ENCODE peak calls at places on chromosomes 3 and 15, in nine cellular contexts. N is activated T-cell treated with anti-CD3 and anti-CD28 coated beads, Interleukin-2, amount 50 U/mL, for 72 hours; W is AG08395; J is heart right ventricle; S is amygdala; M is esophagus squamous epithelium; Y is AG09319; V is activated naive CD4-positive, alpha-beta T cell treated with Interleukin-2 at 50 U/mL for 16 hours; Z is fibroblast of the conjunctiva. L is an unnamed sample.

GRCh38 chr15:92268900-92269299 is 124.8 kb upstream of the ST8SIA2 start:
- DNase-seq in N (no peak), W (no peak), J (no peak), S (no peak), M (no peak), Y (no peak), V (no peak), Z (no peak), L (no peak)

GRCh38 chr3:79558943-79559342 is 208.9 kb downstream of the ROBO1 start:
- DNase-seq in N (no peak), W (no peak), J (no peak), S (no peak), M (no peak), Y (no peak), V (no peak), Z (no peak), L (no peak)

GRCh38 chr3:151816091-151816604 is 2.2 kb downstream of the AADAC start:
- DNase-seq in N (no peak), W (peak), J (no peak), S (no peak), M (no peak), Y (no peak), V (no peak), Z (no peak), L (no peak)

GRCh38 chr3:123331651-123332050 is 117.2 kb downstream of the ADCY5 start:
- DNase-seq in N (no peak), W (no peak), J (no peak), S (no peak), M (no peak), Y (no peak), V (no peak), Z (no peak), L (peak)

GRCh38 chr15:93321881-93322282 is 232.9 kb upstream of the RGMA start:
- DNase-seq in N (no peak), W (no peak), J (no peak), S (no peak), M (no peak), Y (no peak), V (no peak), Z (no peak), L (no peak)

GRCh38 chr3:127409421-127410136 is 121.7 kb upstream of the PRR20G start:
- DNase-seq in N (no peak), W (no peak), J (no peak), S (no peak), M (no peak), Y (no peak), V (no peak), Z (no peak), L (no peak)

GRCh38 chr3:169596126-169596525 is 67.4 kb downstream of the MECOM start:
- DNase-seq in N (no peak), W (no peak), J (no peak), S (no peak), M (no peak), Y (no peak), V (no peak), Z (no peak), L (no peak)

GRCh38 chr15:31308185-31308639 is 18.4 kb upstream of the KLF13 start:
- DNase-seq in N (peak), W (no peak), J (no peak), S (no peak), M (no peak), Y (no peak), V (no peak), Z (no peak), L (no peak)

GRCh38 chr3:130759692-130760338 is 13.2 kb upstream of the PIK3R4 start:
- DNase-seq in N (peak), W (peak), J (no peak), S (no peak), M (no peak), Y (no peak), V (peak), Z (peak), L (peak)

GRCh38 chr3:61141697-61142096 is 109.6 kb downstream of the FHIT start:
- DNase-seq in N (no peak), W (no peak), J (no peak), S (no peak), M (no peak), Y (no peak), V (no peak), Z (no peak), L (no peak)

GRCh38 chr15:73715417-73715816 is 31.2 kb downstream of the CD276 start:
- DNase-seq in N (no peak), W (no peak), J (peak), S (no peak), M (no peak), Y (no peak), V (no peak), Z (no peak), L (no peak)

GRCh38 chr15:91263632-91264477 is 163.8 kb downstream of the SV2B start:
- DNase-seq in N (no peak), W (peak), J (peak), S (no peak), M (no peak), Y (no peak), V (no peak), Z (no peak), L (peak)

GRCh38 chr3:179733797-179734196 is 81.0 kb downstream of the USP13 start:
- DNase-seq in N (no peak), W (no peak), J (no peak), S (no peak), M (no peak), Y (no peak), V (no peak), Z (no peak), L (no peak)

GRCh38 chr15:77659350-77660321 is 26.9 kb upstream of the LINGO1 start:
- DNase-seq in N (peak), W (peak), J (peak), S (peak), M (no peak), Y (peak), V (no peak), Z (peak), L (no peak)

GRCh38 chr15:51874751-51875644 is 45.5 kb downstream of the TMOD3 start:
- DNase-seq in N (no peak), W (peak), J (no peak), S (no peak), M (no peak), Y (peak), V (no peak), Z (peak), L (no peak)

GRCh38 chr15:33852094-33852493 is 116.2 kb upstream of the CHRM5 start:
- DNase-seq in N (no peak), W (peak), J (no peak), S (no peak), M (no peak), Y (no peak), V (no peak), Z (no peak), L (no peak)

GRCh38 chr3:191762323-191762960 is 301.5 kb downstream of the PYDC2 start:
- DNase-seq in N (no peak), W (peak), J (no peak), S (no peak), M (no peak), Y (no peak), V (no peak), Z (peak), L (no peak)

GRCh38 chr15:31371520-31372240 is 45.0 kb downstream of the KLF13 start:
- DNase-seq in N (no peak), W (no peak), J (no peak), S (no peak), M (no peak), Y (no peak), V (no peak), Z (no peak), L (no peak)

GRCh38 chr3:167876603-167877325 is 141.2 kb downstream of the SERPINI1 start:
- DNase-seq in N (no peak), W (peak), J (no peak), S (no peak), M (no peak), Y (peak), V (no peak), Z (peak), L (no peak)

GRCh38 chr15:33795076-33795475 is 173.2 kb upstream of the CHRM5 start:
- DNase-seq in N (no peak), W (no peak), J (no peak), S (no peak), M (no peak), Y (no peak), V (no peak), Z (no peak), L (no peak)

GRCh38 chr15:58282060-58282708 is 144.0 kb downstream of the AQP9 start:
- DNase-seq in N (no peak), W (no peak), J (no peak), S (no peak), M (no peak), Y (no peak), V (no peak), Z (no peak), L (no peak)

L was measured in aorta.